ENCODE peak calls at places on chromosomes 12 and 14, in eight cellular contexts. One of them, this sample, is unnamed.

GRCh38 chr14:100670017-100670974 is 56.4 kb upstream of the DLK1 start:
- DNase-seq in effector CD8-positive, alpha-beta T cell: no peak
- DNase-seq in NB4: no peak
- DNase-seq in H9: no peak
- DNase-seq in NCI-H2081: peak
- DNase-seq in D721Med: no peak
- DNase-seq in stimulated activated CD8-positive, alpha-beta memory T cell treated with anti-CD3 and anti-CD28 coated beads, Interleukin-4, amount 100 ng/mL, for 1 hour: no peak
- DNase-seq in KG1: no peak
- DNase-seq in this sample: no peak

GRCh38 chr12:57606399-57606798 is 1.8 kb downstream of the DTX3 start:
- DNase-seq in effector CD8-positive, alpha-beta T cell: no peak
- DNase-seq in NB4: no peak
- DNase-seq in H9: no peak
- DNase-seq in NCI-H2081: no peak
- DNase-seq in D721Med: no peak
- DNase-seq in stimulated activated CD8-positive, alpha-beta memory T cell treated with anti-CD3 and anti-CD28 coated beads, Interleukin-4, amount 100 ng/mL, for 1 hour: no peak
- DNase-seq in KG1: no peak
- DNase-seq in this sample: no peak

GRCh38 chr12:6372403-6373003 is 2.9 kb downstream of the SCNN1A start:
- DNase-seq in effector CD8-positive, alpha-beta T cell: no peak
- DNase-seq in NB4: peak
- DNase-seq in H9: no peak
- DNase-seq in NCI-H2081: peak
- DNase-seq in D721Med: no peak
- DNase-seq in stimulated activated CD8-positive, alpha-beta memory T cell treated with anti-CD3 and anti-CD28 coated beads, Interleukin-4, amount 100 ng/mL, for 1 hour: no peak
- DNase-seq in KG1: no peak
- DNase-seq in this sample: no peak

GRCh38 chr14:69263771-69264170 is 3.8 kb downstream of the GALNT16 start:
- DNase-seq in effector CD8-positive, alpha-beta T cell: no peak
- DNase-seq in NB4: no peak
- DNase-seq in H9: no peak
- DNase-seq in NCI-H2081: no peak
- DNase-seq in D721Med: no peak
- DNase-seq in stimulated activated CD8-positive, alpha-beta memory T cell treated with anti-CD3 and anti-CD28 coated beads, Interleukin-4, amount 100 ng/mL, for 1 hour: no peak
- DNase-seq in KG1: no peak
- DNase-seq in this sample: no peak

GRCh38 chr14:86143248-86143647 is 613.3 kb downstream of the FLRT2 start:
- DNase-seq in effector CD8-positive, alpha-beta T cell: no peak
- DNase-seq in NB4: no peak
- DNase-seq in H9: no peak
- DNase-seq in NCI-H2081: no peak
- DNase-seq in D721Med: no peak
- DNase-seq in stimulated activated CD8-positive, alpha-beta memory T cell treated with anti-CD3 and anti-CD28 coated beads, Interleukin-4, amount 100 ng/mL, for 1 hour: no peak
- DNase-seq in KG1: no peak
- DNase-seq in this sample: no peak

GRCh38 chr14:69242311-69243224 is 17.4 kb upstream of the GALNT16 start:
- DNase-seq in effector CD8-positive, alpha-beta T cell: peak
- DNase-seq in NB4: peak
- DNase-seq in H9: peak
- DNase-seq in NCI-H2081: peak
- DNase-seq in D721Med: peak
- DNase-seq in stimulated activated CD8-positive, alpha-beta memory T cell treated with anti-CD3 and anti-CD28 coated beads, Interleukin-4, amount 100 ng/mL, for 1 hour: no peak
- DNase-seq in KG1: no peak
- DNase-seq in this sample: no peak

GRCh38 chr14:94115631-94116030 is 5.1 kb downstream of the IFI27 start:
- DNase-seq in effector CD8-positive, alpha-beta T cell: no peak
- DNase-seq in NB4: no peak
- DNase-seq in H9: no peak
- DNase-seq in NCI-H2081: no peak
- DNase-seq in D721Med: no peak
- DNase-seq in stimulated activated CD8-positive, alpha-beta memory T cell treated with anti-CD3 and anti-CD28 coated beads, Interleukin-4, amount 100 ng/mL, for 1 hour: no peak
- DNase-seq in KG1: no peak
- DNase-seq in this sample: no peak

GRCh38 chr14:25042362-25043299 is 7.3 kb downstream of the STXBP6 start:
- DNase-seq in effector CD8-positive, alpha-beta T cell: no peak
- DNase-seq in NB4: peak
- DNase-seq in H9: no peak
- DNase-seq in NCI-H2081: no peak
- DNase-seq in D721Med: no peak
- DNase-seq in stimulated activated CD8-positive, alpha-beta memory T cell treated with anti-CD3 and anti-CD28 coated beads, Interleukin-4, amount 100 ng/mL, for 1 hour: no peak
- DNase-seq in KG1: no peak
- DNase-seq in this sample: peak

GRCh38 chr12:754238-754816 is 1.9 kb downstream of the WNK1 start:
- DNase-seq in effector CD8-positive, alpha-beta T cell: no peak
- DNase-seq in NB4: peak
- DNase-seq in H9: no peak
- DNase-seq in NCI-H2081: peak
- DNase-seq in D721Med: no peak
- DNase-seq in stimulated activated CD8-positive, alpha-beta memory T cell treated with anti-CD3 and anti-CD28 coated beads, Interleukin-4, amount 100 ng/mL, for 1 hour: no peak
- DNase-seq in KG1: no peak
- DNase-seq in this sample: no peak

GRCh38 chr12:92055877-92056276 is 89.8 kb downstream of the BTG1 start:
- DNase-seq in effector CD8-positive, alpha-beta T cell: no peak
- DNase-seq in NB4: no peak
- DNase-seq in H9: no peak
- DNase-seq in NCI-H2081: no peak
- DNase-seq in D721Med: no peak
- DNase-seq in stimulated activated CD8-positive, alpha-beta memory T cell treated with anti-CD3 and anti-CD28 coated beads, Interleukin-4, amount 100 ng/mL, for 1 hour: no peak
- DNase-seq in KG1: no peak
- DNase-seq in this sample: no peak

GRCh38 chr14:59481407-59482119 is 2.6 kb downstream of the L3HYPDH start:
- DNase-seq in effector CD8-positive, alpha-beta T cell: no peak
- DNase-seq in NB4: no peak
- DNase-seq in H9: no peak
- DNase-seq in NCI-H2081: no peak
- DNase-seq in D721Med: no peak
- DNase-seq in stimulated activated CD8-positive, alpha-beta memory T cell treated with anti-CD3 and anti-CD28 coated beads, Interleukin-4, amount 100 ng/mL, for 1 hour: no peak
- DNase-seq in KG1: no peak
- DNase-seq in this sample: no peak

GRCh38 chr12:62472472-62472871 is 5.8 kb downstream of the MON2 start:
- DNase-seq in effector CD8-positive, alpha-beta T cell: no peak
- DNase-seq in NB4: peak
- DNase-seq in H9: no peak
- DNase-seq in NCI-H2081: peak
- DNase-seq in D721Med: no peak
- DNase-seq in stimulated activated CD8-positive, alpha-beta memory T cell treated with anti-CD3 and anti-CD28 coated beads, Interleukin-4, amount 100 ng/mL, for 1 hour: no peak
- DNase-seq in KG1: no peak
- DNase-seq in this sample: no peak

GRCh38 chr12:115984607-115985006 is 292.9 kb downstream of the MED13L start:
- DNase-seq in effector CD8-positive, alpha-beta T cell: no peak
- DNase-seq in NB4: no peak
- DNase-seq in H9: no peak
- DNase-seq in NCI-H2081: peak
- DNase-seq in D721Med: peak
- DNase-seq in stimulated activated CD8-positive, alpha-beta memory T cell treated with anti-CD3 and anti-CD28 coated beads, Interleukin-4, amount 100 ng/mL, for 1 hour: no peak
- DNase-seq in KG1: no peak
- DNase-seq in this sample: no peak

GRCh38 chr12:27595231-27595642 is 71.2 kb downstream of the PPFIBP1 start:
- DNase-seq in effector CD8-positive, alpha-beta T cell: no peak
- DNase-seq in NB4: no peak
- DNase-seq in H9: no peak
- DNase-seq in NCI-H2081: no peak
- DNase-seq in D721Med: no peak
- DNase-seq in stimulated activated CD8-positive, alpha-beta memory T cell treated with anti-CD3 and anti-CD28 coated beads, Interleukin-4, amount 100 ng/mL, for 1 hour: no peak
- DNase-seq in KG1: no peak
- DNase-seq in this sample: peak

GRCh38 chr14:102279688-102280348 is 25.1 kb downstream of the MOK start:
- DNase-seq in effector CD8-positive, alpha-beta T cell: no peak
- DNase-seq in NB4: peak
- DNase-seq in H9: no peak
- DNase-seq in NCI-H2081: no peak
- DNase-seq in D721Med: no peak
- DNase-seq in stimulated activated CD8-positive, alpha-beta memory T cell treated with anti-CD3 and anti-CD28 coated beads, Interleukin-4, amount 100 ng/mL, for 1 hour: no peak
- DNase-seq in KG1: no peak
- DNase-seq in this sample: no peak

GRCh38 chr14:50335989-50336391 is 23.9 kb downstream of the DMAC2L start:
- DNase-seq in effector CD8-positive, alpha-beta T cell: no peak
- DNase-seq in NB4: peak
- DNase-seq in H9: no peak
- DNase-seq in NCI-H2081: peak
- DNase-seq in D721Med: peak
- DNase-seq in stimulated activated CD8-positive, alpha-beta memory T cell treated with anti-CD3 and anti-CD28 coated beads, Interleukin-4, amount 100 ng/mL, for 1 hour: no peak
- DNase-seq in KG1: peak
- DNase-seq in this sample: peak

GRCh38 chr14:81122326-81122725 is 98.4 kb downstream of the GTF2A1 start:
- DNase-seq in effector CD8-positive, alpha-beta T cell: no peak
- DNase-seq in NB4: no peak
- DNase-seq in H9: no peak
- DNase-seq in NCI-H2081: no peak
- DNase-seq in D721Med: no peak
- DNase-seq in stimulated activated CD8-positive, alpha-beta memory T cell treated with anti-CD3 and anti-CD28 coated beads, Interleukin-4, amount 100 ng/mL, for 1 hour: no peak
- DNase-seq in KG1: no peak
- DNase-seq in this sample: no peak

GRCh38 chr12:20628388-20628787 is 66.7 kb upstream of the SLCO1C1 start:
- DNase-seq in effector CD8-positive, alpha-beta T cell: no peak
- DNase-seq in NB4: peak
- DNase-seq in H9: no peak
- DNase-seq in NCI-H2081: no peak
- DNase-seq in D721Med: no peak
- DNase-seq in stimulated activated CD8-positive, alpha-beta memory T cell treated with anti-CD3 and anti-CD28 coated beads, Interleukin-4, amount 100 ng/mL, for 1 hour: no peak
- DNase-seq in KG1: no peak
- DNase-seq in this sample: no peak

GRCh38 chr14:24710403-24711063 is 76.5 kb upstream of the GZMB start:
- DNase-seq in effector CD8-positive, alpha-beta T cell: peak
- DNase-seq in NB4: peak
- DNase-seq in H9: peak
- DNase-seq in NCI-H2081: peak
- DNase-seq in D721Med: no peak
- DNase-seq in stimulated activated CD8-positive, alpha-beta memory T cell treated with anti-CD3 and anti-CD28 coated beads, Interleukin-4, amount 100 ng/mL, for 1 hour: no peak
- DNase-seq in KG1: peak
- DNase-seq in this sample: peak

GRCh38 chr12:122793685-122794106 is 19.3 kb downstream of the CCDC62 start:
- DNase-seq in effector CD8-positive, alpha-beta T cell: no peak
- DNase-seq in NB4: peak
- DNase-seq in H9: no peak
- DNase-seq in NCI-H2081: peak
- DNase-seq in D721Med: no peak
- DNase-seq in stimulated activated CD8-positive, alpha-beta memory T cell treated with anti-CD3 and anti-CD28 coated beads, Interleukin-4, amount 100 ng/mL, for 1 hour: no peak
- DNase-seq in KG1: peak
- DNase-seq in this sample: no peak

GRCh38 chr14:25237845-25238244 is 187.9 kb upstream of the STXBP6 start:
- DNase-seq in effector CD8-positive, alpha-beta T cell: no peak
- DNase-seq in NB4: peak
- DNase-seq in H9: peak
- DNase-seq in NCI-H2081: peak
- DNase-seq in D721Med: no peak
- DNase-seq in stimulated activated CD8-positive, alpha-beta memory T cell treated with anti-CD3 and anti-CD28 coated beads, Interleukin-4, amount 100 ng/mL, for 1 hour: no peak
- DNase-seq in KG1: no peak
- DNase-seq in this sample: no peak

GRCh38 chr12:95557625-95558024 is 6.3 kb upstream of the USP44 start:
- DNase-seq in effector CD8-positive, alpha-beta T cell: no peak
- DNase-seq in NB4: no peak
- DNase-seq in H9: no peak
- DNase-seq in NCI-H2081: no peak
- DNase-seq in D721Med: no peak
- DNase-seq in stimulated activated CD8-positive, alpha-beta memory T cell treated with anti-CD3 and anti-CD28 coated beads, Interleukin-4, amount 100 ng/mL, for 1 hour: no peak
- DNase-seq in KG1: no peak
- DNase-seq in this sample: no peak

GRCh38 chr12:15936751-15937150 is 25.6 kb downstream of the DERA start:
- DNase-seq in effector CD8-positive, alpha-beta T cell: no peak
- DNase-seq in NB4: no peak
- DNase-seq in H9: no peak
- DNase-seq in NCI-H2081: no peak
- DNase-seq in D721Med: no peak
- DNase-seq in stimulated activated CD8-positive, alpha-beta memory T cell treated with anti-CD3 and anti-CD28 coated beads, Interleukin-4, amount 100 ng/mL, for 1 hour: no peak
- DNase-seq in KG1: no peak
- DNase-seq in this sample: no peak

GRCh38 chr12:92444763-92445162 is 258.0 kb upstream of the PLEKHG7 start:
- DNase-seq in effector CD8-positive, alpha-beta T cell: no peak
- DNase-seq in NB4: peak
- DNase-seq in H9: no peak
- DNase-seq in NCI-H2081: no peak
- DNase-seq in D721Med: no peak
- DNase-seq in stimulated activated CD8-positive, alpha-beta memory T cell treated with anti-CD3 and anti-CD28 coated beads, Interleukin-4, amount 100 ng/mL, for 1 hour: no peak
- DNase-seq in KG1: no peak
- DNase-seq in this sample: no peak

GRCh38 chr12:11727133-11727664 is 77.7 kb downstream of the ETV6 start:
- DNase-seq in effector CD8-positive, alpha-beta T cell: peak
- DNase-seq in NB4: no peak
- DNase-seq in H9: no peak
- DNase-seq in NCI-H2081: no peak
- DNase-seq in D721Med: no peak
- DNase-seq in stimulated activated CD8-positive, alpha-beta memory T cell treated with anti-CD3 and anti-CD28 coated beads, Interleukin-4, amount 100 ng/mL, for 1 hour: no peak
- DNase-seq in KG1: no peak
- DNase-seq in this sample: peak

GRCh38 chr14:32711103-32711680 is 227.5 kb upstream of the NPAS3 start:
- DNase-seq in effector CD8-positive, alpha-beta T cell: no peak
- DNase-seq in NB4: peak
- DNase-seq in H9: peak
- DNase-seq in NCI-H2081: peak
- DNase-seq in D721Med: no peak
- DNase-seq in stimulated activated CD8-positive, alpha-beta memory T cell treated with anti-CD3 and anti-CD28 coated beads, Interleukin-4, amount 100 ng/mL, for 1 hour: no peak
- DNase-seq in KG1: peak
- DNase-seq in this sample: no peak

GRCh38 chr12:13103391-13104033 is at the start of gene GSG1:
- DNase-seq in effector CD8-positive, alpha-beta T cell: no peak
- DNase-seq in NB4: no peak
- DNase-seq in H9: no peak
- DNase-seq in NCI-H2081: no peak
- DNase-seq in D721Med: no peak
- DNase-seq in stimulated activated CD8-positive, alpha-beta memory T cell treated with anti-CD3 and anti-CD28 coated beads, Interleukin-4, amount 100 ng/mL, for 1 hour: no peak
- DNase-seq in KG1: no peak
- DNase-seq in this sample: no peak

This sample was measured in occipital lobe.